ENCODE peak calls at places on chromosomes 3 and 15, in six cellular contexts. E, J, H, K, W and N are unnamed samples. For H3K4me1, the result is how much of the 10 kb centered on the place peaks cover.

GRCh38 chr3:178823556-178824229 is 247.9 kb downstream of the ZMAT3 start:
- DNase-seq in W (no peak), E (no peak), H (peak), K (no peak), J (no peak), N (no peak)

GRCh38 chr3:180700941-180701340 is 21.7 kb upstream of the CCDC39 start:
- DNase-seq in E (no peak), W (no peak), K (no peak), H (no peak), J (no peak), N (no peak)

GRCh38 chr15:71662306-71662705 is 148.0 kb upstream of the NR2E3 start:
- DNase-seq in H (no peak), K (no peak), W (no peak), E (no peak), J (no peak), N (no peak)

GRCh38 chr15:89167267-89168176 is 53.9 kb downstream of the RLBP1 start:
- DNase-seq in W (peak), J (no peak), E (peak), K (no peak), H (peak), N (peak)

GRCh38 chr3:138774529-138775253 is 60.0 kb downstream of the PIK3CB start:
- DNase-seq in E (peak), W (no peak), K (no peak), J (peak), H (peak), N (peak)

GRCh38 chr15:95883064-95883463 is 447.4 kb upstream of the NR2F2 start:
- DNase-seq in H (peak), J (peak), K (no peak), E (no peak), W (no peak), N (no peak)

GRCh38 chr15:91537868-91538267 is 315.6 kb upstream of the SLCO3A1 start:
- DNase-seq in J (no peak), E (no peak), H (no peak), W (no peak), K (no peak), N (no peak)

GRCh38 chr3:56282341-56282740 is 185.9 kb downstream of the ERC2 start:
- DNase-seq in W (no peak), E (no peak), J (no peak), K (no peak), H (no peak), N (no peak)

GRCh38 chr3:187661267-187661666 is 8.9 kb downstream of the SST start:
- DNase-seq in J (no peak), H (no peak), W (no peak), K (no peak), E (no peak), N (no peak)

GRCh38 chr15:36791849-36792618 is 212.6 kb downstream of the CDIN1 start:
- DNase-seq in W (no peak), K (no peak), E (no peak), J (no peak), H (no peak), N (no peak)

GRCh38 chr15:35078221-35078915 is 6.7 kb downstream of the NANOGP8 start:
- DNase-seq in W (no peak), J (no peak), H (peak), K (peak), E (peak), N (peak)

GRCh38 chr3:172320468-172320867 is 127.8 kb downstream of the GHSR start:
- DNase-seq in H (no peak), J (no peak), K (no peak), W (no peak), E (no peak), N (no peak)

GRCh38 chr15:100602822-100603393 is 519 bp downstream of the ASB7 start:
- DNase-seq in E (peak), K (peak), H (peak), J (peak), W (peak), N (no peak)

GRCh38 chr3:162007722-162008121 is 511.1 kb downstream of the OTOL1 start:
- DNase-seq in W (no peak), K (no peak), J (no peak), E (no peak), H (no peak), N (no peak)

DNA sequence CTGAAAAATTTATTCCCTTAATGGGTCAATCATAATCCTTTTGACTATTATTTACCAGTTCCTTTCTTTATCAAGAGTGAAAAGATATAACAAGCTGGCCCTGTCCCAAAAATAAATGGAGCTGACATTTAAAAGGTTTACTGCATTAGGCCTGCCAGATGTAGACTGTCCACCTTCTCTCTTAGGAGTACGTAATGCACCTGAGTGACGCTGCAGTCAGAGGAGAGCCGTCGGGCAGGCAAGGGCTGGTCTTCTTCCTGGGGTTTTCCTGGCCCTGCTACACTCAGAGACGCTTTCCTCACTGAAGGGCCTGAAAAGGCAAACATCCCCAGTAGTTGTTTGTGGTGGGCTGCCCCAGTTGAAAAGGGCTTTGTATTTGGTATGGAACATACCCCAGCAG is 27.6 kb downstream of the NEK4 start:
- DNase-seq in J (no peak), W (no peak), H (no peak), E (no peak), K (no peak), N (no peak)
- H3K4me1 ChIP-seq in J (under half), W (under half), H (under half), E (under half), K (under half), N (under half)

GRCh38 chr3:74617786-74618185 is 3.3 kb upstream of the CNTN3 start:
- DNase-seq in H (no peak), K (no peak), J (no peak), W (no peak), E (no peak), N (no peak)

GRCh38 chr3:74613566-74613965 is 893 bp downstream of the CNTN3 start:
- DNase-seq in K (no peak), H (no peak), W (no peak), J (no peak), E (no peak), N (no peak)

GRCh38 chr3:74613060-74613459 is 1.4 kb downstream of the CNTN3 start:
- DNase-seq in J (no peak), K (no peak), W (no peak), E (no peak), H (no peak), N (no peak)

GRCh38 chr3:74614133-74614967 is at the start of gene CNTN3:
- DNase-seq in H (no peak), E (no peak), J (peak), K (peak), W (no peak), N (no peak)
- TF ChIP-seq ZNF274 in H (no peak), E (no peak), J (no peak), K (no peak), W (no peak), N (no peak)

DNA sequence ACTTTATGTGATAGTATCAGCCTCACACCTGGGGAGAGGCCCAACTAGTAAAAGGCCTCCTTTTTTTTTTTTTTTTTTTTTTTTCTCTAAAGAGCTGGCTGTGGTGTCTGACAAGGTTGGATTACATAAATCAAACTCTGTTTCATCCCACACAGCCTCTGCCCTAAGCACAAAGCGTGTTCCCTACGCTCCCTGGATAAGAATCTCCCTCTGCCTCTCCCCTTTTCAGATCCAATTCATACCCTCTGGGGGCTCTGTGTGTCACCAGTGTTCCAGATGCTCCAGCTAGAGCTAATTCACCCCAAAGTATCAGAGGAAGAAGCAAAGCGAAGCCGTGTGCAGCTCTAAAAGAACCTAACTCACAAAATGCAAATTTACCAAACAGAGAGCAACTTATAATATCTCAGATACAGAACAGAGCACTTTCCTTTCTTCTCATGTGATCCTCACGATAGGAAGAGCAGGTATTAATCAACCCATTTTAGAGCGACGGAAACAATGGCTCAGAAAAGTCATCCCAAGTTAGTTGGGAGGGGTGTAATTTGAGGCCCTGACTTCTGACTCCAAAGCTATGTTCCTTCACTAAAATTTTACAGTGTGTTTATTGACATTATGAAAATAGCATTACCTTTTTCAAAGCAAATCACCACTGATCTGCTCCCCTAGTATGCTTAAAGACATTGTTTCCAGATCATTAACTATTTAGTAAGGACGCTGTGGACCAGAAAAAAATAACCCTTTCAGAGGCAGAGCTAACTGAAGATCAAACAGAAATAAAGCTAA is 12.4 kb downstream of the BMF start:
- DNase-seq in J (no peak), H (no peak), K (no peak), W (peak), E (no peak), N (no peak)
- H3K4me1 ChIP-seq in J (under half), H (half or more), K (under half), W (half or more), E (half or more), N (half or more)

GRCh38 chr15:98924311-98925049 is 83.1 kb downstream of the PGPEP1L start:
- DNase-seq in H (no peak), E (no peak), W (no peak), J (no peak), K (no peak), N (no peak)
- TF ChIP-seq ZNF274 in H (no peak), E (no peak), W (no peak), J (no peak), K (no peak), N (no peak)

GRCh38 chr3:9414822-9415221 is 17.4 kb downstream of the SETD5 start:
- DNase-seq in W (no peak), E (no peak), K (no peak), J (no peak), H (no peak), N (no peak)
- H3K4me1 ChIP-seq in W (under half), E (half or more), K (under half), J (under half), H (under half), N (under half)

GRCh38 chr3:115834068-115834467 is 210.8 kb downstream of the GAP43 start:
- DNase-seq in E (no peak), H (no peak), K (no peak), W (no peak), J (no peak), N (no peak)
- TF ChIP-seq ZNF274 in E (no peak), H (no peak), K (no peak), W (no peak), J (no peak), N (no peak)

DNA sequence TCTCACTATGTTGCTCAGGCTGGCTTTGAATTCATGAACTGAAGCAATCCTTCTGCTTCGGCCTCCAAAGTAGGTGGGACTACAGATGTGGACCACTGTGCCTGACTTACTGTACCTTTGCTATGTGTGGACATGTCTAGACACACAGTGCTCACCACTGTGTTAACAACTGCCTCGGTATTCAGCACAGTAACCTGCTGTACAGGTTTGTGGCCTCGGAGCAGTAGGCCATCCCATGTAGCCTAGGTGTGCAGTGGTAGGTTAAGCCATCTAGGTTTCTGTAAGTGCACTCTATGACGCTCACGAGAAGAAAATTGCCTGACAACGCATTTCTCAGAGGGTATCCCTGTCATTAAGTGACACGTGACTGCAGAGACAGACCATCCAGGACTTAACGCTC is 70.3 kb downstream of the TAMM41 start:
- DNase-seq in E (no peak), W (no peak), J (no peak), H (no peak), K (no peak), N (no peak)
- H3K4me1 ChIP-seq in E (under half), W (under half), J (under half), H (under half), K (under half), N (under half)

GRCh38 chr3:72129384-72130094 is 344.6 kb upstream of the PROK2 start:
- DNase-seq in H (no peak), K (no peak), W (no peak), J (no peak), E (no peak), N (no peak)

GRCh38 chr3:72130565-72130964 is 345.6 kb upstream of the PROK2 start:
- DNase-seq in K (no peak), W (no peak), E (no peak), J (no peak), H (no peak), N (no peak)

GRCh38 chr3:72127213-72127612 is 342.3 kb upstream of the PROK2 start:
- DNase-seq in J (no peak), H (no peak), E (no peak), W (no peak), K (no peak), N (no peak)

GRCh38 chr3:72128906-72129305 is 344.0 kb upstream of the PROK2 start:
- DNase-seq in K (no peak), H (no peak), W (no peak), E (no peak), J (no peak), N (no peak)

DNA sequence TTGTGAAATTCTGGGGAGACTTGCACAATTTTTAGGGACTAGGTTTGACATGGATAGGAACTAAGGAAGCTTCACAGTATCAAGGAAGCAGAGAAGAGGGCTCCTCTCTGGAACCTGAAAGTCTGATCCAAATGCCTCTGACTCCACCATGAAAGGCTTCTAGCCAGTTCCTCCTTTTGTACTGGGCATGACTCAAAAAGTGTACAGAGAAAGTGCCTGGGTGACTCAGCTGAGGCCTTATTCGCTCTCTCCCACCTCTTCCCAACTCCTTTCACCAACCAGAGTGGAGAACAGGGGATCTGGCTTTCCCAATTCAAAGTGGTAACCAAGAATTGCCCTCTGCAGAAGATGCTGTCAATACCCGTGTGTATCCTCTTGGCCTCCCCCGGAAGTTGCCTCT is 342.9 kb upstream of the PROK2 start:
- DNase-seq in J (no peak), K (no peak), H (no peak), E (no peak), W (no peak), N (no peak)
- TF ChIP-seq ZNF274 in J (no peak), K (no peak), H (no peak), E (no peak), W (no peak), N (no peak)

DNA sequence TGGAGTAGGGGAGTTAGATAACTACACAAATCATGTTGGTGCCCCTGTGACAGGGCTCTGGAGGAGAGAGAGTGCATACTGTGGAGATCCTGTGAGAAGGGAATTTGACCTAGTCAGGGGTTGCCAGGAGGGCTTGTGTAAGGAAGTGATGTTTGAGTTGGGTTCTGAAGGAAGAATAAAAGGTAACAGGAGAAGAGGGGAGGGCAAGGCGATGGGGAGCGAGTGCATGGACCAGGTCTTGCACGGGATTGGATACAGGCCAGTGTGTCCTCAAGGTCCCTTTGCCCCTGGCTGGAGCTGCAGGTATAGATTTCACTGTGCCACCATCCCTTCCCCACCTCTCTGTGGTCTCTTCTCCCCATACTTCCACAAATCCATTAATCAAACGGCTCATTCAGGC is 83.9 kb downstream of the RGMA start:
- DNase-seq in W (no peak), K (no peak), J (no peak), H (no peak), E (no peak), N (no peak)
- H3K4me1 ChIP-seq in W (under half), K (under half), J (under half), H (under half), E (under half), N (under half)